ENCODE peak calls at places on chromosomes 6 and 20, in seven cellular contexts. One of them, this sample, is unnamed.

GRCh38 chr6:122170274-122170673 is 229.2 kb upstream of the HSF2 start:
- DNase-seq in GM12865: no peak
- DNase-seq in testis: no peak
- DNase-seq in astrocyte of the spinal cord: no peak
- DNase-seq in stimulated activated CD4-positive, alpha-beta T cell treated with anti-CD3 and anti-CD28 coated beads, Interleukin-1b, Interleukin-23, amount 100 ng/mL, for 4 hours: no peak
- DNase-seq in cerebellar cortex: no peak
- DNase-seq in ACHN: no peak
- DNase-seq in this sample: no peak

GRCh38 chr6:136989591-136990578 is 54.9 kb downstream of the IL20RA start:
- DNase-seq in testis: peak
- DNase-seq in cerebellar cortex: peak
- DNase-seq in astrocyte of the spinal cord: no peak
- DNase-seq in stimulated activated CD4-positive, alpha-beta T cell treated with anti-CD3 and anti-CD28 coated beads, Interleukin-1b, Interleukin-23, amount 100 ng/mL, for 4 hours: no peak
- DNase-seq in GM12865: no peak
- DNase-seq in ACHN: no peak
- DNase-seq in this sample: no peak

GRCh38 chr6:25715794-25716193 is 38.7 kb upstream of the SLC17A4 start:
- DNase-seq in cerebellar cortex: no peak
- DNase-seq in testis: no peak
- DNase-seq in stimulated activated CD4-positive, alpha-beta T cell treated with anti-CD3 and anti-CD28 coated beads, Interleukin-1b, Interleukin-23, amount 100 ng/mL, for 4 hours: no peak
- DNase-seq in GM12865: no peak
- DNase-seq in ACHN: peak
- DNase-seq in astrocyte of the spinal cord: no peak
- DNase-seq in this sample: no peak

GRCh38 chr20:46725186-46726165 is 16.0 kb downstream of the SLC2A10 start:
- DNase-seq in cerebellar cortex: no peak
- DNase-seq in GM12865: no peak
- DNase-seq in astrocyte of the spinal cord: no peak
- DNase-seq in stimulated activated CD4-positive, alpha-beta T cell treated with anti-CD3 and anti-CD28 coated beads, Interleukin-1b, Interleukin-23, amount 100 ng/mL, for 4 hours: no peak
- DNase-seq in ACHN: no peak
- DNase-seq in testis: no peak
- DNase-seq in this sample: no peak

GRCh38 chr6:81895511-81896185 is 143.2 kb upstream of the TENT5A start:
- DNase-seq in cerebellar cortex: peak
- DNase-seq in ACHN: no peak
- DNase-seq in astrocyte of the spinal cord: peak
- DNase-seq in GM12865: no peak
- DNase-seq in testis: peak
- DNase-seq in stimulated activated CD4-positive, alpha-beta T cell treated with anti-CD3 and anti-CD28 coated beads, Interleukin-1b, Interleukin-23, amount 100 ng/mL, for 4 hours: no peak
- DNase-seq in this sample: peak

GRCh38 chr6:137867685-137868509 is 838 bp downstream of the TNFAIP3 start:
- DNase-seq in ACHN: peak
- DNase-seq in astrocyte of the spinal cord: no peak
- DNase-seq in stimulated activated CD4-positive, alpha-beta T cell treated with anti-CD3 and anti-CD28 coated beads, Interleukin-1b, Interleukin-23, amount 100 ng/mL, for 4 hours: no peak
- DNase-seq in cerebellar cortex: no peak
- DNase-seq in GM12865: peak
- DNase-seq in testis: peak
- DNase-seq in this sample: no peak

GRCh38 chr6:118284736-118285360 is 263.2 kb upstream of the PLN start:
- DNase-seq in testis: no peak
- DNase-seq in ACHN: peak
- DNase-seq in GM12865: no peak
- DNase-seq in astrocyte of the spinal cord: peak
- DNase-seq in stimulated activated CD4-positive, alpha-beta T cell treated with anti-CD3 and anti-CD28 coated beads, Interleukin-1b, Interleukin-23, amount 100 ng/mL, for 4 hours: no peak
- DNase-seq in cerebellar cortex: peak
- DNase-seq in this sample: no peak

GRCh38 chr6:142605922-142606321 is 304.1 kb downstream of the ADGRG6 start:
- DNase-seq in stimulated activated CD4-positive, alpha-beta T cell treated with anti-CD3 and anti-CD28 coated beads, Interleukin-1b, Interleukin-23, amount 100 ng/mL, for 4 hours: no peak
- DNase-seq in GM12865: no peak
- DNase-seq in testis: no peak
- DNase-seq in astrocyte of the spinal cord: peak
- DNase-seq in ACHN: no peak
- DNase-seq in cerebellar cortex: no peak
- DNase-seq in this sample: peak

GRCh38 chr20:54646156-54646517 is 170.7 kb downstream of the DOK5 start:
- DNase-seq in GM12865: no peak
- DNase-seq in ACHN: no peak
- DNase-seq in testis: no peak
- DNase-seq in cerebellar cortex: no peak
- DNase-seq in stimulated activated CD4-positive, alpha-beta T cell treated with anti-CD3 and anti-CD28 coated beads, Interleukin-1b, Interleukin-23, amount 100 ng/mL, for 4 hours: no peak
- DNase-seq in astrocyte of the spinal cord: no peak
- DNase-seq in this sample: no peak

GRCh38 chr20:61353261-61353995 is 101.4 kb downstream of the CDH4 start:
- DNase-seq in GM12865: no peak
- DNase-seq in ACHN: no peak
- DNase-seq in astrocyte of the spinal cord: peak
- DNase-seq in testis: no peak
- DNase-seq in stimulated activated CD4-positive, alpha-beta T cell treated with anti-CD3 and anti-CD28 coated beads, Interleukin-1b, Interleukin-23, amount 100 ng/mL, for 4 hours: no peak
- DNase-seq in cerebellar cortex: no peak
- DNase-seq in this sample: no peak

GRCh38 chr6:184161-184695 is 108.1 kb upstream of the DUSP22 start:
- DNase-seq in cerebellar cortex: no peak
- DNase-seq in astrocyte of the spinal cord: no peak
- DNase-seq in testis: no peak
- DNase-seq in GM12865: no peak
- DNase-seq in ACHN: no peak
- DNase-seq in stimulated activated CD4-positive, alpha-beta T cell treated with anti-CD3 and anti-CD28 coated beads, Interleukin-1b, Interleukin-23, amount 100 ng/mL, for 4 hours: no peak
- DNase-seq in this sample: no peak

GRCh38 chr20:2585811-2586210 is 49.4 kb downstream of the TMC2 start:
- DNase-seq in GM12865: no peak
- DNase-seq in ACHN: peak
- DNase-seq in testis: no peak
- DNase-seq in astrocyte of the spinal cord: peak
- DNase-seq in cerebellar cortex: no peak
- DNase-seq in stimulated activated CD4-positive, alpha-beta T cell treated with anti-CD3 and anti-CD28 coated beads, Interleukin-1b, Interleukin-23, amount 100 ng/mL, for 4 hours: no peak
- DNase-seq in this sample: no peak

GRCh38 chr6:158688860-158689259 is 39.0 kb downstream of the SYTL3 start:
- DNase-seq in testis: no peak
- DNase-seq in ACHN: no peak
- DNase-seq in GM12865: no peak
- DNase-seq in cerebellar cortex: no peak
- DNase-seq in stimulated activated CD4-positive, alpha-beta T cell treated with anti-CD3 and anti-CD28 coated beads, Interleukin-1b, Interleukin-23, amount 100 ng/mL, for 4 hours: no peak
- DNase-seq in astrocyte of the spinal cord: no peak
- DNase-seq in this sample: no peak

GRCh38 chr6:132830236-132830799 is 15.9 kb downstream of the RPS12 start:
- DNase-seq in GM12865: peak
- DNase-seq in ACHN: peak
- DNase-seq in testis: no peak
- DNase-seq in cerebellar cortex: peak
- DNase-seq in stimulated activated CD4-positive, alpha-beta T cell treated with anti-CD3 and anti-CD28 coated beads, Interleukin-1b, Interleukin-23, amount 100 ng/mL, for 4 hours: no peak
- DNase-seq in astrocyte of the spinal cord: peak
- DNase-seq in this sample: no peak

GRCh38 chr20:46057856-46058655 is 29.0 kb downstream of the SLC12A5 start:
- DNase-seq in ACHN: no peak
- DNase-seq in GM12865: no peak
- DNase-seq in stimulated activated CD4-positive, alpha-beta T cell treated with anti-CD3 and anti-CD28 coated beads, Interleukin-1b, Interleukin-23, amount 100 ng/mL, for 4 hours: no peak
- DNase-seq in testis: no peak
- DNase-seq in astrocyte of the spinal cord: peak
- DNase-seq in cerebellar cortex: no peak
- DNase-seq in this sample: no peak

GRCh38 chr6:107323133-107323785 is 136.1 kb downstream of the PDSS2 start:
- DNase-seq in astrocyte of the spinal cord: peak
- DNase-seq in cerebellar cortex: no peak
- DNase-seq in stimulated activated CD4-positive, alpha-beta T cell treated with anti-CD3 and anti-CD28 coated beads, Interleukin-1b, Interleukin-23, amount 100 ng/mL, for 4 hours: no peak
- DNase-seq in testis: no peak
- DNase-seq in GM12865: no peak
- DNase-seq in ACHN: no peak
- DNase-seq in this sample: no peak

GRCh38 chr20:60138263-60139127 is 180.3 kb downstream of the CDH26 start:
- DNase-seq in cerebellar cortex: no peak
- DNase-seq in GM12865: no peak
- DNase-seq in testis: peak
- DNase-seq in stimulated activated CD4-positive, alpha-beta T cell treated with anti-CD3 and anti-CD28 coated beads, Interleukin-1b, Interleukin-23, amount 100 ng/mL, for 4 hours: peak
- DNase-seq in astrocyte of the spinal cord: peak
- DNase-seq in ACHN: peak
- DNase-seq in this sample: no peak

GRCh38 chr6:36907781-36908180 is 22.0 kb downstream of the C6orf89 start:
- DNase-seq in astrocyte of the spinal cord: peak
- DNase-seq in stimulated activated CD4-positive, alpha-beta T cell treated with anti-CD3 and anti-CD28 coated beads, Interleukin-1b, Interleukin-23, amount 100 ng/mL, for 4 hours: no peak
- DNase-seq in testis: peak
- DNase-seq in cerebellar cortex: peak
- DNase-seq in GM12865: no peak
- DNase-seq in ACHN: peak
- DNase-seq in this sample: no peak

GRCh38 chr6:166861961-166862286 is 94.4 kb downstream of the RNASET2 start:
- DNase-seq in GM12865: no peak
- DNase-seq in cerebellar cortex: no peak
- DNase-seq in stimulated activated CD4-positive, alpha-beta T cell treated with anti-CD3 and anti-CD28 coated beads, Interleukin-1b, Interleukin-23, amount 100 ng/mL, for 4 hours: no peak
- DNase-seq in testis: no peak
- DNase-seq in astrocyte of the spinal cord: no peak
- DNase-seq in ACHN: no peak
- DNase-seq in this sample: no peak

GRCh38 chr6:4008324-4009047 is 70.5 kb downstream of the FAM217A start:
- DNase-seq in stimulated activated CD4-positive, alpha-beta T cell treated with anti-CD3 and anti-CD28 coated beads, Interleukin-1b, Interleukin-23, amount 100 ng/mL, for 4 hours: no peak
- DNase-seq in ACHN: peak
- DNase-seq in testis: no peak
- DNase-seq in astrocyte of the spinal cord: peak
- DNase-seq in GM12865: peak
- DNase-seq in cerebellar cortex: peak
- DNase-seq in this sample: no peak

GRCh38 chr20:58690851-58691250 is 1.7 kb upstream of the NPEPL1 start:
- DNase-seq in cerebellar cortex: no peak
- DNase-seq in astrocyte of the spinal cord: no peak
- DNase-seq in testis: peak
- DNase-seq in stimulated activated CD4-positive, alpha-beta T cell treated with anti-CD3 and anti-CD28 coated beads, Interleukin-1b, Interleukin-23, amount 100 ng/mL, for 4 hours: no peak
- DNase-seq in GM12865: no peak
- DNase-seq in ACHN: no peak
- DNase-seq in this sample: no peak

GRCh38 chr20:20743511-20744169 is 31.2 kb upstream of the RALGAPA2 start:
- DNase-seq in testis: peak
- DNase-seq in GM12865: no peak
- DNase-seq in astrocyte of the spinal cord: peak
- DNase-seq in stimulated activated CD4-positive, alpha-beta T cell treated with anti-CD3 and anti-CD28 coated beads, Interleukin-1b, Interleukin-23, amount 100 ng/mL, for 4 hours: no peak
- DNase-seq in ACHN: no peak
- DNase-seq in cerebellar cortex: peak
- DNase-seq in this sample: no peak

GRCh38 chr20:41398408-41398807 is 31.8 kb upstream of the EMILIN3 start:
- DNase-seq in cerebellar cortex: no peak
- DNase-seq in testis: no peak
- DNase-seq in stimulated activated CD4-positive, alpha-beta T cell treated with anti-CD3 and anti-CD28 coated beads, Interleukin-1b, Interleukin-23, amount 100 ng/mL, for 4 hours: no peak
- DNase-seq in GM12865: no peak
- DNase-seq in ACHN: no peak
- DNase-seq in astrocyte of the spinal cord: no peak
- DNase-seq in this sample: no peak

GRCh38 chr20:44776977-44777376 is 31.3 kb downstream of the KCNK15 start:
- DNase-seq in cerebellar cortex: no peak
- DNase-seq in astrocyte of the spinal cord: peak
- DNase-seq in ACHN: peak
- DNase-seq in stimulated activated CD4-positive, alpha-beta T cell treated with anti-CD3 and anti-CD28 coated beads, Interleukin-1b, Interleukin-23, amount 100 ng/mL, for 4 hours: no peak
- DNase-seq in testis: no peak
- DNase-seq in GM12865: no peak
- DNase-seq in this sample: no peak

GRCh38 chr20:1331801-1332453 is 3.0 kb upstream of the SDCBP2 start:
- DNase-seq in testis: peak
- DNase-seq in stimulated activated CD4-positive, alpha-beta T cell treated with anti-CD3 and anti-CD28 coated beads, Interleukin-1b, Interleukin-23, amount 100 ng/mL, for 4 hours: no peak
- DNase-seq in astrocyte of the spinal cord: no peak
- DNase-seq in ACHN: no peak
- DNase-seq in cerebellar cortex: no peak
- DNase-seq in GM12865: no peak
- DNase-seq in this sample: no peak